ENCODE peak calls at places on chromosomes 16 and 17, in six cellular contexts. I, V, N, T, E and Z are unnamed samples.

GRCh38 chr16:73212431-73212830 is 164.5 kb upstream of the ZFHX3 start:
- DNase-seq in E (no peak), T (no peak), V (no peak), N (no peak), I (no peak), Z (no peak)

GRCh38 chr16:54193656-54194007 is 93.0 kb downstream of the IRX3 start:
- DNase-seq in I (peak), N (peak), E (peak), V (peak), T (peak), Z (peak)

GRCh38 chr17:77499699-77500435 is 359.1 kb downstream of the SEC14L1 start:
- DNase-seq in V (no peak), I (no peak), N (no peak), T (no peak), E (no peak), Z (no peak)

GRCh38 chr17:53950858-53951250 is 128.1 kb downstream of the KIF2B start:
- DNase-seq in E (no peak), V (no peak), T (no peak), I (no peak), N (no peak), Z (no peak)

GRCh38 chr17:42475853-42476252 is 17.2 kb downstream of the ATP6V0A1 start:
- DNase-seq in V (no peak), I (peak), E (no peak), T (no peak), N (no peak), Z (no peak)

GRCh38 chr17:27456681-27457404 is 595 bp downstream of the KSR1 start:
- DNase-seq in V (peak), I (no peak), N (no peak), E (no peak), T (peak), Z (no peak)

GRCh38 chr17:77163001-77163400 is 22.2 kb downstream of the SEC14L1 start:
- DNase-seq in N (no peak), V (no peak), E (no peak), I (no peak), T (no peak), Z (no peak)

GRCh38 chr16:81693047-81693446 is 86.0 kb upstream of the PLCG2 start:
- DNase-seq in V (no peak), E (no peak), I (no peak), T (peak), N (peak), Z (no peak)

GRCh38 chr17:67528751-67529436 is 151.8 kb downstream of the PITPNC1 start:
- DNase-seq in T (peak), V (no peak), I (peak), N (peak), E (no peak), Z (no peak)